ENCODE peak calls at places on chromosome 1, in four cellular contexts. One of them, this sample, is unnamed.

GRCh38 chr1:227748496-227749182 is 13.4 kb downstream of the SNAP47 start:
- DNase-seq in IMR-90: no peak
- DNase-seq in endothelial cell: no peak
- DNase-seq in kidney: no peak
- DNase-seq in this sample: no peak

GRCh38 chr1:26022404-26022779 is 817 bp downstream of the EXTL1 start:
- DNase-seq in IMR-90: no peak
- DNase-seq in endothelial cell: no peak
- DNase-seq in kidney: no peak
- DNase-seq in this sample: no peak

GRCh38 chr1:9822897-9823692 is 670 bp downstream of the CLSTN1 start:
- DNase-seq in IMR-90: peak; percentile 15
- DNase-seq in endothelial cell: no peak
- DNase-seq in kidney: peak; percentile 83
- DNase-seq in this sample: no peak

GRCh38 chr1:41902125-41902524 is 16.6 kb downstream of the HIVEP3 start:
- DNase-seq in IMR-90: peak; percentile 73
- DNase-seq in endothelial cell: peak; percentile 17
- DNase-seq in kidney: no peak
- DNase-seq in this sample: peak; percentile 87

GRCh38 chr1:23376890-23377811 is 7.5 kb upstream of the ZNF436 start:
- DNase-seq in IMR-90: peak; percentile 90
- DNase-seq in endothelial cell: no peak
- DNase-seq in kidney: peak; percentile 86
- DNase-seq in this sample: peak; percentile 71

GRCh38 chr1:111989531-111990025 is at the start of gene KCND3:
- DNase-seq in IMR-90: peak; percentile 3
- DNase-seq in endothelial cell: peak; percentile 22
- DNase-seq in kidney: peak; percentile 77
- DNase-seq in this sample: no peak

GRCh38 chr1:223363057-223363855 is 720 bp downstream of the SUSD4 start:
- DNase-seq in IMR-90: peak; percentile 26
- DNase-seq in endothelial cell: peak; percentile 28
- DNase-seq in kidney: peak; percentile 83
- DNase-seq in this sample: peak; percentile 10

GRCh38 chr1:11273595-11274234 is 717 bp downstream of the UBIAD1 start:
- DNase-seq in IMR-90: no peak
- DNase-seq in endothelial cell: no peak
- DNase-seq in kidney: no peak
- DNase-seq in this sample: no peak

GRCh38 chr1:231603598-231604275 is 22.9 kb upstream of the DISC1 start:
- DNase-seq in IMR-90: peak; percentile 54
- DNase-seq in endothelial cell: peak; percentile 39
- DNase-seq in kidney: no peak
- DNase-seq in this sample: peak; percentile 40

GRCh38 chr1:226973898-226974543 is 33.9 kb downstream of the COQ8A start:
- DNase-seq in IMR-90: peak; percentile 24
- DNase-seq in endothelial cell: no peak
- DNase-seq in kidney: peak; percentile 76
- DNase-seq in this sample: peak; percentile 41

GRCh38 chr1:22447581-22448215 is 4.0 kb upstream of the ZBTB40 start:
- DNase-seq in IMR-90: peak; percentile 78
- DNase-seq in endothelial cell: no peak
- DNase-seq in kidney: no peak
- DNase-seq in this sample: no peak

GRCh38 chr1:54804471-54805132 is 3.5 kb upstream of the TTC22 start:
- DNase-seq in IMR-90: peak; percentile 4
- DNase-seq in endothelial cell: no peak
- DNase-seq in kidney: no peak
- DNase-seq in this sample: peak; percentile 87

GRCh38 chr1:113321761-113322387 is 68.4 kb upstream of the MAGI3 start:
- DNase-seq in IMR-90: no peak
- DNase-seq in endothelial cell: no peak
- DNase-seq in kidney: no peak
- DNase-seq in this sample: no peak

GRCh38 chr1:37793773-37794371 is at the start of gene MANEAL:
- DNase-seq in IMR-90: peak; percentile 54
- DNase-seq in endothelial cell: peak; percentile 47
- DNase-seq in kidney: peak; percentile 80
- DNase-seq in this sample: no peak

GRCh38 chr1:41662656-41663437 is 178.4 kb upstream of the EDN2 start:
- DNase-seq in IMR-90: peak; percentile 84
- DNase-seq in endothelial cell: peak; percentile 44
- DNase-seq in kidney: peak; percentile 90
- DNase-seq in this sample: peak; percentile 49

GRCh38 chr1:152752225-152752624 is 5.6 kb upstream of the KPRP start:
- DNase-seq in IMR-90: peak; percentile 70
- DNase-seq in endothelial cell: no peak
- DNase-seq in kidney: no peak
- DNase-seq in this sample: no peak

GRCh38 chr1:22575532-22576147 is 12.4 kb downstream of the EPHA8 start:
- DNase-seq in IMR-90: no peak
- DNase-seq in endothelial cell: no peak
- DNase-seq in kidney: no peak
- DNase-seq in this sample: no peak

GRCh38 chr1:228453614-228454013 is 33.6 kb upstream of the RNF187 start:
- DNase-seq in IMR-90: no peak
- DNase-seq in endothelial cell: no peak
- DNase-seq in kidney: no peak
- DNase-seq in this sample: no peak

GRCh38 chr1:234776256-234776874 is 166.4 kb upstream of the IRF2BP2 start:
- DNase-seq in IMR-90: no peak
- DNase-seq in endothelial cell: no peak
- DNase-seq in kidney: peak; percentile 86
- DNase-seq in this sample: no peak

GRCh38 chr1:178869114-178869697 is 1.7 kb downstream of the ANGPTL1 start:
- DNase-seq in IMR-90: peak; percentile 63
- DNase-seq in endothelial cell: no peak
- DNase-seq in kidney: no peak
- DNase-seq in this sample: no peak

GRCh38 chr1:224116131-224116530 is 2.2 kb downstream of the FBXO28 start:
- DNase-seq in IMR-90: peak; percentile 68
- DNase-seq in endothelial cell: no peak
- DNase-seq in kidney: no peak
- DNase-seq in this sample: peak; percentile 76

GRCh38 chr1:12344611-12345299 is 114.9 kb downstream of the VPS13D start:
- DNase-seq in IMR-90: no peak
- DNase-seq in endothelial cell: no peak
- DNase-seq in kidney: no peak
- DNase-seq in this sample: no peak

GRCh38 chr1:2483970-2484369 is 7.9 kb downstream of the PLCH2 start:
- DNase-seq in IMR-90: no peak
- DNase-seq in endothelial cell: no peak
- DNase-seq in kidney: no peak
- DNase-seq in this sample: no peak

GRCh38 chr1:234745844-234746797 is 136.1 kb upstream of the IRF2BP2 start:
- DNase-seq in IMR-90: peak; percentile 71
- DNase-seq in endothelial cell: no peak
- DNase-seq in kidney: no peak
- DNase-seq in this sample: peak; percentile 79

GRCh38 chr1:35505911-35506798 is 51.0 kb downstream of the KIAA0319L start:
- DNase-seq in IMR-90: peak; percentile 59
- DNase-seq in endothelial cell: no peak
- DNase-seq in kidney: no peak
- DNase-seq in this sample: peak; percentile 77

GRCh38 chr1:229410692-229411433 is 23.0 kb downstream of the ACTA1 start:
- DNase-seq in IMR-90: peak; percentile 49
- DNase-seq in endothelial cell: no peak
- DNase-seq in kidney: peak; percentile 81
- DNase-seq in this sample: peak; percentile 31

GRCh38 chr1:94955767-94956632 is 29.1 kb upstream of the CNN3 start:
- DNase-seq in IMR-90: peak; percentile 28
- DNase-seq in endothelial cell: no peak
- DNase-seq in kidney: no peak
- DNase-seq in this sample: peak; percentile 48

GRCh38 chr1:180250499-180250770 is 20.4 kb downstream of the LHX4 start:
- DNase-seq in IMR-90: no peak
- DNase-seq in endothelial cell: no peak
- DNase-seq in kidney: no peak
- DNase-seq in this sample: no peak

GRCh38 chr1:180247580-180247979 is 17.5 kb downstream of the LHX4 start:
- DNase-seq in IMR-90: no peak
- DNase-seq in endothelial cell: no peak
- DNase-seq in kidney: no peak
- DNase-seq in this sample: no peak

GRCh38 chr1:180248176-180248575 is 18.1 kb downstream of the LHX4 start:
- DNase-seq in IMR-90: no peak
- DNase-seq in endothelial cell: no peak
- DNase-seq in kidney: no peak
- DNase-seq in this sample: no peak

GRCh38 chr1:180249725-180250498 is 19.8 kb downstream of the LHX4 start:
- DNase-seq in IMR-90: peak; percentile 43
- DNase-seq in endothelial cell: no peak
- DNase-seq in kidney: no peak
- DNase-seq in this sample: no peak

GRCh38 chr1:180248731-180249681 is 18.9 kb downstream of the LHX4 start:
- DNase-seq in IMR-90: no peak
- DNase-seq in endothelial cell: no peak
- DNase-seq in kidney: no peak
- DNase-seq in this sample: no peak
- TF ChIP-seq CTCF in IMR-90: no peak
- TF ChIP-seq CTCF in endothelial cell: no peak
- TF ChIP-seq CTCF in kidney: no peak
- TF ChIP-seq CTCF in this sample: no peak

GRCh38 chr1:19825298-19825697 is 10.2 kb upstream of the RNF186 start:
- DNase-seq in IMR-90: no peak
- DNase-seq in endothelial cell: no peak
- DNase-seq in kidney: no peak
- DNase-seq in this sample: no peak
- TF ChIP-seq CTCF in IMR-90: no peak
- TF ChIP-seq CTCF in endothelial cell: no peak
- TF ChIP-seq CTCF in kidney: peak; percentile 12
- TF ChIP-seq CTCF in this sample: no peak

GRCh38 chr1:63448741-63449140 is 74.3 kb downstream of the ITGB3BP start:
- DNase-seq in IMR-90: peak; percentile 37
- DNase-seq in endothelial cell: no peak
- DNase-seq in kidney: no peak
- DNase-seq in this sample: no peak

GRCh38 chr1:63453232-63453631 is 69.8 kb downstream of the ITGB3BP start:
- DNase-seq in IMR-90: no peak
- DNase-seq in endothelial cell: no peak
- DNase-seq in kidney: no peak
- DNase-seq in this sample: no peak

GRCh38 chr1:63458750-63459149 is 64.3 kb downstream of the ITGB3BP start:
- DNase-seq in IMR-90: no peak
- DNase-seq in endothelial cell: no peak
- DNase-seq in kidney: no peak
- DNase-seq in this sample: no peak

GRCh38 chr1:63450416-63450815 is 72.6 kb downstream of the ITGB3BP start:
- DNase-seq in IMR-90: no peak
- DNase-seq in endothelial cell: no peak
- DNase-seq in kidney: no peak
- DNase-seq in this sample: no peak

DNA sequence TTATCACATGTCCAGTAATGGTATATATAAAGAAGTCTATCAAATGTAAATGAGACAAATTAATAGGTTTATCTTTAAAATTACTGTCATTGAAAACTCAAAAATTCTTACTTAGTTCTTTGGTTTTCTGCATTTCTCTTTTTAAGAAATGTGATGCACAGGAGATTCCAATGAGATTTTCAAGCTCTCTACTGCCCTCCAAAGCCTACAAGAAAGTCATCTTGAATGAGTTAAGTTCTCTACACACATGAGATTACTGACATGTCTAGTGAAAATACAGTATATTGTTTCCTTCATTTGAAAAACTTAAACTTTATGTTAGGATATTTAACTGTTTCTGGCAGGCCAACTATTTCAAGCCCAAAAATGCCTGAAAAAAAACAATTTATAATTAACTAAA is 68.8 kb downstream of the ITGB3BP start:
- DNase-seq in IMR-90: peak; percentile 43
- DNase-seq in endothelial cell: no peak
- DNase-seq in kidney: no peak
- DNase-seq in this sample: no peak
- TF ChIP-seq CTCF in IMR-90: peak; percentile 37
- TF ChIP-seq CTCF in endothelial cell: no peak
- TF ChIP-seq CTCF in kidney: no peak
- TF ChIP-seq CTCF in this sample: peak; percentile 44

GRCh38 chr1:110477445-110477957 is 26.6 kb downstream of the PROK1 start:
- DNase-seq in IMR-90: no peak
- DNase-seq in endothelial cell: no peak
- DNase-seq in kidney: no peak
- DNase-seq in this sample: no peak
- TF ChIP-seq CTCF in IMR-90: peak; percentile 24
- TF ChIP-seq CTCF in endothelial cell: peak; percentile 36
- TF ChIP-seq CTCF in kidney: no peak
- TF ChIP-seq CTCF in this sample: peak; percentile 58

DNA sequence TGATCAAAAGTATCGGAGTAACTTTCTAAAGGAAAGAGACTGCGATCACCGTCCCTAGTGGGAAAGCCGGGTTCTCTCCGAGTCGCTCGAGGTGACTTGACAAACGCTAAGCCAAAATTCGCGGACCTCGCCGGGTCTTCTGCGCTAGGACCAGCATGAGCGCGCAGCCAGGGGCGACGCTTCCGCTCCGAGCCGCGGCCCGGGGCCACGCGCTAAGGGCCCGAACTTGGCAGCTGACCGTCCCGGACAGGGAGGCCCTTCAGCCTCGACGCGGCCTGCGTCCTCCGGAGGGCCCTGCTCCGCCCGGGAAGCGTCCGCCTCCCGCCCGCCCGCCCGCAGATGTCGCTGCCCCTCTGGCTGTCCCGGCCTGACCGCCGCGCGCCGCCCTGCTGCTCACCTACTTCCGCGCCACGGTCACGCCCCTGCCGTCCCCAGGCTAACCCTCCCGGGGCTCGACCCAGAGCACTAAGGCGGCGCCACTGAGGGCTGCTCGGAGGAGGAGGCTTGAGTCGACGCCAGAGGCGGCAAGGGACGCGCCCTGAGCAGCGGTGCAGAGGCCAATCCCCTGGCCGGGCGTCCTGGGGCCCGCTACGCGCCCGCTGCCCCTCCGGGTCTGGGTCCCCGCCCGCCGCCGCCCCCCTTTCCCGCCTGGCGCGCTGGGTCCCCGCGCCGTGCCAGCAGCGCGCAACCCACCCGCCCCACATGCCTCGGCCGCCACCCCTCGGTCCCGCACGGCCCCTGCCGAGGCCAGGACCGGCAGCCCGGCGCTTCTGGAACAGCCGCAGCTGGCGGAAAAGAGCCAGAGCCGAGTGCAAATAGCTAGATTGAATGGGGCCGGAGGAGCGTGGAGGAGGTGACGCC is 896 bp upstream of the DUSP10 start:
- DNase-seq in IMR-90: peak; percentile 65
- DNase-seq in endothelial cell: peak; percentile 76
- DNase-seq in kidney: peak; percentile 96
- DNase-seq in this sample: peak; percentile 71
- TF ChIP-seq CTCF in IMR-90: peak; percentile 8
- TF ChIP-seq CTCF in endothelial cell: peak; percentile 14
- TF ChIP-seq CTCF in kidney: peak; percentile 9
- TF ChIP-seq CTCF in this sample: peak; percentile 48

GRCh38 chr1:15364740-15365139 is 44.9 kb upstream of the EFHD2 start:
- DNase-seq in IMR-90: no peak
- DNase-seq in endothelial cell: no peak
- DNase-seq in kidney: peak; percentile 45
- DNase-seq in this sample: no peak
- TF ChIP-seq CTCF in IMR-90: no peak
- TF ChIP-seq CTCF in endothelial cell: no peak
- TF ChIP-seq CTCF in kidney: no peak
- TF ChIP-seq CTCF in this sample: no peak